ENCODE peak calls at places on chromosomes 1 and 21, in six cellular contexts. X is lower leg skin, A is H9, Z is A549, N is uterus, T is body of pancreas. F is an unnamed sample.

GRCh38 chr1:200081151-200081981 is 53.9 kb downstream of the NR5A2 start:
- DNase-seq in X (no peak), A (no peak), Z (no peak), N (no peak), T (no peak), F (no peak)

GRCh38 chr21:45333583-45334121 is 46.0 kb upstream of the POFUT2 start:
- DNase-seq in X (no peak), A (peak; percentile 36), Z (no peak), N (no peak), T (peak; percentile 10), F (no peak)

GRCh38 chr21:35738342-35738961 is 321.9 kb downstream of the SETD4 start:
- DNase-seq in X (no peak), A (no peak), Z (peak; percentile 2), N (no peak), T (peak; percentile 42), F (no peak)

GRCh38 chr1:191419842-191420241 is 738.4 kb upstream of the RGS18 start:
- DNase-seq in X (no peak), A (no peak), Z (no peak), N (no peak), T (no peak), F (no peak)

GRCh38 chr1:28646040-28646439 is 2.4 kb upstream of the RNU11 start:
- DNase-seq in X (no peak), A (no peak), Z (no peak), N (no peak), T (no peak), F (no peak)

GRCh38 chr1:109151146-109151545 is 37.2 kb downstream of the ELAPOR1 start:
- DNase-seq in X (no peak), A (peak; percentile 65), Z (peak; percentile 39), N (no peak), T (peak; percentile 77), F (peak; percentile 12)

GRCh38 chr21:22855581-22855980 is 1857.4 kb downstream of the NCAM2 start:
- DNase-seq in X (no peak), A (no peak), Z (no peak), N (no peak), T (no peak), F (no peak)

GRCh38 chr1:155188268-155188667 is 14.6 kb downstream of the TRIM46 start:
- DNase-seq in X (no peak), A (no peak), Z (no peak), N (no peak), T (peak; percentile 42), F (no peak)

GRCh38 chr21:45102391-45102932 is 28.1 kb downstream of the ADARB1 start:
- DNase-seq in X (no peak), A (no peak), Z (peak; percentile 59), N (no peak), T (no peak), F (peak; percentile 45)

GRCh38 chr1:6783221-6783620 is 2.0 kb upstream of the CAMTA1 start:
- DNase-seq in X (no peak), A (no peak), Z (no peak), N (no peak), T (no peak), F (no peak)

DNA sequence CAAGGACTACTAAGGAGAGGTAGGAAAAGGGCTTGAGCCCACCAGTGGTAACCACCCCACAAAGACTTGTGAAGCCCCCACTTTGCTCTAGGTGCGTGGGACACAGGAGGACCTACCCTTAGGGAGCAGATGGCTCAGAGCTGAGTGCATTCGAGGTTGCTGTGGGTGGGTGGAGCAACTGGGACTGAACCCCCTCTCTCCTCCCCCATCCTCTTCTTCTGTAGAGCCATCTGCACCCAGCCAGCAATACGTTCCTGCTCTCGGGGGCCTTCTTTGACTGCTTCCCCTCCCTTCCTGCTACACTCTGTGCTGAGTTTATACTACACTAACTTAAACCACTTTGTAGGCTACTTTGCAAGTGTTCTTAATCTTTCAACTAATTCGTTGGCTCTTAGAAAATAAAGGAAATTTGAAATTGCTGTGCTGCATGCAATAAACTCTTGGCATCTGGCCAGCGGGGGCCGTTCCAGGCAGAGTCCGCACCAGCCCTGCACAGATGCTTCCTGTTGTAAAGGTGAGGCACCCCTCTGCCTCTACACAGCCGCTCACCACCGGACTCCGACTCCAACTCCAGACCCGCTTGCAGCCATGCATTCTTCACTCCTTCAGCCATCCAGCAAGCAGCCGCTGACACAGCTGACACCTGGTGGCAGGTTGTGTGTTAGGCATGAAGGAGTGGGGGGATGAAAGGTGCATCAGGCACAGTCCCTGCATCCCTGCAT is 57.2 kb downstream of the GLIS1 start:
- DNase-seq in X (peak; percentile 91), A (peak; percentile 89), Z (peak; percentile 36), N (peak; percentile 52), T (peak; percentile 44), F (peak; percentile 71)
- TF ChIP-seq CTCF in X (no peak), A (peak; percentile 80), Z (peak; percentile 34), N (peak; percentile 15), T (peak; percentile 50), F (peak; percentile 68)

GRCh38 chr1:242129103-242129502 is 130.2 kb upstream of the MAP1LC3C start:
- DNase-seq in X (no peak), A (no peak), Z (peak; percentile 40), N (no peak), T (no peak), F (no peak)
- TF ChIP-seq CTCF in X (no peak), A (peak; percentile 67), Z (no peak), N (no peak), T (no peak), F (no peak)

DNA sequence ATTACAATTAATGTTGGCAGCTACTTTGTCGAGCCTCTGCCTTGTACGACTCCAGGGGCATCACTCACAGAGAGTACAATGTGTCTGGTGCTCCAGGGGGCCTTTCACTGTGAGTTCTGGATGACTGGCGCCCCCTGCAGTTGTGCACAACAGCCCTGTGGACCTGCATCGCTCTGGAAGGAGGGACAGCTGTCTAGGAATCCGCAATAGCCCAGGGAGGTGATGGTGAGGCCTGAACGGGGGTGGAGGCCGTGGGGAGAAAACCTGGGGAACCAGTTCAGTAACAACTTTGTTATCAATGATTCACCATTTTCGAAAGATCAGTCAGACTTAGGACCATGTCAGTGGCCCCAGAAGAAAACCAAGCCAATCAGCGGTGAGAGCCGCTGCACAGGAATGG is 189.1 kb downstream of the KAZN start:
- DNase-seq in X (no peak), A (peak; percentile 37), Z (no peak), N (no peak), T (peak; percentile 43), F (peak; percentile 55)
- TF ChIP-seq CTCF in X (no peak), A (peak; percentile 54), Z (peak; percentile 6), N (no peak), T (no peak), F (no peak)

DNA sequence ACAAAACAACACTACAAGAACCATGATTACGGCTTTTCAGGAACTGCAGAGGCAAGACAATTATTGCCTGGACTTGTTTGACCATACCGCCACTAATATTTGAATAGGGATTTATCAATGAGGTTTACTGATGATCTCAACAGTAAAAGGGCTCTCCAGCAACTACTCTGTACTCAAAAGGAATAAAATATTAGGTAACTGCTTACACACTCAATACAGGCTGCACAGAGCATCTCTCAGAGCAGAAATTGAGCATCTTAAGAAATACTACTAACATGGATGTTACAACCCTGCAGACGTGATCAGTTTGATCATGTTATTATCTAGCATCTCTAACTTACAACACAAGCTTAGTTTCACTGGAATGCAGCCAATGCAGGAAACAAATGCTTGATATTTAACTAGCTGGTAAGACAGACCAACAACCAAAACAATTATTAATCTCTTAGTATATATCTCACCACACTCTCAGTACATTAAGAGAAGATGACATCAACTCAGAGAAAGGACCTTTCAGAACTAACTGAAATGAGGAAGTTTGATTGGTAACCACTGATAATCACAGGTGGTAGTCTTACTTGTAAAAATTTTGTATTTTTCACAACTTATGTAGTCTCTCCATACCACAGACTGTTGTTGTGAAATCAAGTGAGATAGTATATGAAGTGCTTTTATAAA is 52.2 kb downstream of the PUM1 start:
- DNase-seq in X (no peak), A (no peak), Z (no peak), N (no peak), T (no peak), F (peak; percentile 12)
- TF ChIP-seq CTCF in X (no peak), A (no peak), Z (no peak), N (no peak), T (no peak), F (no peak)

DNA sequence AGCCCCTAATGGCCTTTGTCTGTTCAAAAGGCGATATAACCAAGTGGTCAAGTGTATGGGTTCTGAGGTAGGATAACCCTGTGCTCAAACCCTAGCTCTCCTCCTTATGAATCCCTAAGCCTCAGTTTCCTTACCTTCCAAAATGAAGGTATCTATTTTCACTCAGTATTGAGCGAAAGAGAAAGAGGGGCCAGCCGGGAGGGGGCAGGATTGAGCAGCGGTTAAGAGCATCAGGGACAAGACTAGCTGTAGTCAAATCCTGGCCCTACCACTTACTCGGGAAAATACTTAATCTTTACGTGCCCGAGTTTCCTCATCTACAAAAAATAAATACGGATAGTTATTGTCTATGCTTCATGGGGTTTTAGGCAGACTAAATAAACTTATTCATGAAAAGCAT is 25.7 kb downstream of the LY9 start:
- DNase-seq in X (no peak), A (no peak), Z (no peak), N (no peak), T (no peak), F (no peak)
- TF ChIP-seq CTCF in X (no peak), A (peak; percentile 64), Z (no peak), N (no peak), T (no peak), F (no peak)

GRCh38 chr1:156948708-156949107 is 28.3 kb downstream of the LRRC71 start:
- DNase-seq in X (no peak), A (peak; percentile 51), Z (peak; percentile 25), N (no peak), T (no peak), F (no peak)
- TF ChIP-seq CTCF in X (no peak), A (peak; percentile 70), Z (peak; percentile 7), N (no peak), T (no peak), F (no peak)

DNA sequence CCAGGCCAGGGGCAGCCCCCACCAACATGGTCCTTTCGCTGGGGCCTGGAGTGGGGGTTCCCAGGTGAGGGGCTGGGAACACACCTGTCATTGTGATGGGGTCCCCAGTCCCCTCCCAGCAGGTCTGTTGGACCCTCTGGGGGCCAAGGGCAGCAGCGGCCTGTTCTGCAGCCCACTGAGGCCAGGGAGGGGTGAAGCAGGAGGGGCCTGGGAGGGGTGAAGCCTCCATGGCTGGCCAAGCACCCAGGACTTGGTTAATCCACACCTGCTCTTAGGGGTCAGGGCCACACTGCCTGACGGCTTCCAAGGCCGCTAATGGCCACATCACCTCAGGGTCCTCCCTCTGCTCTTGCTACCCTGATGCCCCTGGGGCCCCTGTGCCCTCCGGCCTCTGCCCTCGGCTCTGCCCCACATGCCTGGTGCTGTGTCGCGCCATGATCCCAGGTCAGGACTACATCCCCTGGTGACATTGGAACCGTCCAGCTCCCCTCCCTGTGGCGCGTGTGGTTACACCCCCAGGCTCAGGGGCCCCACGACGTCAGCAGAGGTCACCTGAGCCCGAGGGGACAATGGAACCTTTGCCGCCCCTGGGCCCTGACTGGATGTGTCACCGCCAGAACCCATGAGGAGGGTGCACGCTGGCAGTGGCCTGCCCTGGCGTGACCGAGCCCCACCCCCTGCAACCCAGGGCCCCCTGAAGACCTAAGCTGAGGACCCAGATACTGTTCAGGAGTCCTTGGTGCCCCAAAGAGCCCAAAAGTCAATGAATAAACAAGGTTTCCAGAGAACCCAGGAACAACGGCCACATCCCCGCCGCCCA is 7.0 kb downstream of the TNFRSF18 start:
- DNase-seq in X (no peak), A (peak; percentile 24), Z (no peak), N (no peak), T (no peak), F (no peak)
- TF ChIP-seq CTCF in X (no peak), A (no peak), Z (no peak), N (no peak), T (no peak), F (no peak)